ENCODE peak calls at places on chromosomes 4 and X, in four cellular contexts. R is tibial artery, U is foreskin keratinocyte, N is Karpas-422. C is an unnamed sample. For H3K4me1, the result is how much of the 10 kb centered on the place peaks cover.

GRCh38 chrX:110044531-110045249 is 41.8 kb downstream of the TMEM164 start:
- DNase-seq in R (no peak), U (no peak), N (no peak), C (no peak)

GRCh38 chr4:30815685-30816084 is 95.5 kb downstream of the PCDH7 start:
- DNase-seq in R (no peak), U (no peak), N (no peak), C (no peak)

GRCh38 chr4:89351201-89351600 is 43.6 kb upstream of the GPRIN3 start:
- DNase-seq in R (no peak), U (no peak), N (no peak), C (no peak)

GRCh38 chr4:22465349-22465748 is 50.5 kb downstream of the ADGRA3 start:
- DNase-seq in R (no peak), U (no peak), N (no peak), C (no peak)

GRCh38 chrX:7019555-7019954 is 128.0 kb upstream of the STS start:
- DNase-seq in R (no peak), U (no peak), N (no peak), C (no peak)

GRCh38 chr4:168511780-168512467 is 15.1 kb downstream of the PALLD start:
- DNase-seq in R (no peak), U (no peak), N (no peak), C (no peak)

GRCh38 chr4:73448448-73449203 is 12.6 kb downstream of the AFP start:
- DNase-seq in R (no peak), U (no peak), N (no peak), C (no peak)

GRCh38 chr4:2141762-2142520 is 82.8 kb downstream of the NAT8L start:
- DNase-seq in R (no peak), U (no peak), N (no peak), C (no peak)

GRCh38 chr4:150402968-150403367 is 179.0 kb upstream of the MAB21L2 start:
- DNase-seq in R (no peak), U (no peak), N (peak), C (peak)

GRCh38 chr4:39706829-39707511 is 9.0 kb downstream of the UBE2K start:
- DNase-seq in R (no peak), U (no peak), N (no peak), C (no peak)

GRCh38 chr4:128600996-128601857 is 208.3 kb upstream of the JADE1 start:
- DNase-seq in R (peak), U (peak), N (no peak), C (no peak)
- H3K27ac ChIP-seq in R (peak), U (peak), N (no peak), C (no peak)

DNA sequence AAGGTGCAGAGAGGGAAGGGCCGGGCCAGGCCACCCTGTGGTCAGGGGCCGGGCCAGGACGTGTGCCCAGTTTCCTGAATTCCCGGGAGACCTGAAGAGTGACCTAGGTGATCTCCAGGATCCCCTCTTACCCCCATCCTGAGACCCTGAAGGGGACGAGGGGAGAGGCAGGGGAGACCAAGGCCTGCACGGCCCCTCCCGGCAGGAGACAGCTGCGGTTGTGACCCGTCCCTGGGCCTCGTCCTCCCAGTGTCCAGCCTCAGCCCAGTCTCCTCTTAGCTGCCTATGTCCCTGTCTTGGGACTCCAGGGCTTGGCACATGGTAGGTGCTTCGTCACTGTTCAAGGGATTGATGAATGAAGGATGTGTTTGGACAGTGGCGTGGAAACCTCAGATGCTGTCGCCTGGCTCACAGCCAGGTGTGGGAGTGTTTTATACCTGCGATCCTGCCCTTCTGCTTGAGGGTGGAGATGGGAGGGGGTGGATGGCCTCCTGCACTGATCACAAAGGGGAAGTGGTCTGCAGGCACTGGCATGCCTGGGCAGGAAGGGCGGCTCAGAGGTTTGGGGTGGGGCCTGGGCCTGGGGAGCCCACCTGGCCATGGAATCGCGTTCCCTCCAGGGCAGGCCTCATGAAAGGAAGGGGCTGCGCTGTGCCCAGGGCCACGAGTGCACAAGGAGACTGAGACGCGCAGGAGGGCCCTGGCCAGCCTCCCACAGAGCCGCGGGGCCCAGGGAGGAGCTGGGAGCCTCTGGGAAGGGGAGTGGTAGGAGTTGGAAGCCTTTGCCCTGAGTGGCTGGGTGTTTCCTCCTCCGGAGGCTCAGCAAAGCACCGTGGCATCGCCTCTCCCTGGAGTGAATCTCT is 6.9 kb downstream of the SH3TC1 start:
- DNase-seq in R (no peak), U (peak), N (no peak), C (no peak)
- H3K4me1 ChIP-seq in R (under half), U (under half), N (under half), C (under half)

GRCh38 chr4:185837415-185838103 is 25.6 kb upstream of the SORBS2 start:
- DNase-seq in R (no peak), U (no peak), N (no peak), C (no peak)
- H3K27ac ChIP-seq in R (peak), U (no peak), N (no peak), C (peak)

GRCh38 chrX:150575415-150575814 is 7.0 kb downstream of the MTM1 start:
- DNase-seq in R (no peak), U (peak), N (no peak), C (no peak)
- H3K4me1 ChIP-seq in R (under half), U (under half), N (under half), C (under half)

DNA sequence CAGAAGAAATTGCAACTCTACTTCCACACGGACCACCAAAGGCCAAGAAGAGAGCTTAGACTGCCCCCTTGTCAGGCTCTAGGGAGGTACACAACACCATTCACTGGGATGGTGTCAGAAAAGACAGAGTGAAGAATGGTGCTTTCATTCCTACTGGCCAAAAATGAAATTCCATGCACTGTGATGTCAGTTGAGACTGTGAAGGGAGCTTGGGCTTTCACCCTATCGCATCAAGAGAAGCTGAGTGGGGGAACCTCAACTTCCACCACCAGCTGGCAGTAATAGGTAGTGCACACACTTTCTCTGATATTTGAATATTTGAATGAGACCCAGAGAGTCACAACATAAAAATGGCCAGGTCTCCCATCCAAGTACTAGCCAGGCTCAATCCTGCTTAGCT is 65.9 kb downstream of the ZNF711 start:
- DNase-seq in R (no peak), U (peak), N (peak), C (no peak)
- H3K27ac ChIP-seq in R (no peak), U (no peak), N (no peak), C (no peak)

DNA sequence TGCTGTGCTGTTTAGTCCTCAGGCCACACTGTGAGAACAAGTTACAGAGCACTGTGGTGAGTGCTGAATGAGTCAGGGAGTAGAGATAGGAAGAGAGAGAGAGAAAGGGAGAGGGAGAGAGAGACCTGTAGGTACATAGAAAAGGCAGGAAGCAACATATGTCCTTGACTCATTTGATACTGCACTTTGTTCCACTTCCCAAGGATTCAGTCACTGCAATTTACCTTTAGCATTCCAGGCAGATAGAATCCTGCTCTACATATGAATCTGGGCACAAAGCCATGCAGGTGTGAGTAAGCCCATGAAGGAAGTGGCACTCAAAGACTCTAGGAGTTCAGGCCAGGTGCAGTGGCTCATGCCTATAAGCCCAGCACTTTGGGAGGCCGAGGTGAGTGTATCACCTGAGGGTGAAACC is 1.0 kb upstream of the DAPP1 start:
- DNase-seq in R (no peak), U (peak), N (no peak), C (no peak)
- H3K4me1 ChIP-seq in R (under half), U (under half), N (half or more), C (under half)

GRCh38 chrX:23334871-23335599 is 386 bp downstream of the PTCHD1 start:
- DNase-seq in R (no peak), U (no peak), N (no peak), C (no peak)

GRCh38 chrX:23332101-23332887 is 2.4 kb upstream of the PTCHD1 start:
- DNase-seq in R (no peak), U (no peak), N (no peak), C (no peak)

GRCh38 chrX:23332888-23333821 is 1.5 kb upstream of the PTCHD1 start:
- DNase-seq in R (no peak), U (no peak), N (no peak), C (no peak)

GRCh38 chrX:23334536-23334870 is at the start of gene PTCHD1:
- DNase-seq in R (no peak), U (no peak), N (no peak), C (no peak)

GRCh38 chrX:23333842-23334535 is 660 bp upstream of the PTCHD1 start:
- DNase-seq in R (no peak), U (no peak), N (no peak), C (no peak)
- H3K27ac ChIP-seq in R (peak), U (no peak), N (no peak), C (no peak)

DNA sequence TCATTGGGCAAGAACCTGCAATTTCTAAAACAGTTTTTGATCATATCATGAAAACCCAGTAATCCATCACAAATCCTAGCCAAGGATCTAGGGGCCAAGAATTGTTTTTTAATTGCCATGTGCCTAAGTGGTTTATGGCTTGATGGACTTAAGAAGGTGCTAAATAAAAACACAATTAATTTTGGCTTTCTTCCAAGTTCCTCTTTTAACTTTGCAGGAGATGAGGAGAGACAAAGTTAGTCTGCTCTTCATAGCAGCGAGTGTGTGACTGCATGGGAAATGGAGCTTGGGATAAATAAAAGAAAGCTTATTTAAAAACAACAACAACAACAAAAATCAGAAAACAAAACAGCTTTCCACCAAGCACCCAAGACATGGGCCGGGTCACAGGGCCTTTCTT is 41.4 kb downstream of the ARHGEF9 start:
- DNase-seq in R (no peak), U (no peak), N (peak), C (no peak)
- H3K4me1 ChIP-seq in R (under half), U (under half), N (half or more), C (under half)

GRCh38 chr4:189022441-189023035 is 883.3 kb downstream of the TRIML1 start:
- DNase-seq in R (no peak), U (peak), N (no peak), C (no peak)

DNA sequence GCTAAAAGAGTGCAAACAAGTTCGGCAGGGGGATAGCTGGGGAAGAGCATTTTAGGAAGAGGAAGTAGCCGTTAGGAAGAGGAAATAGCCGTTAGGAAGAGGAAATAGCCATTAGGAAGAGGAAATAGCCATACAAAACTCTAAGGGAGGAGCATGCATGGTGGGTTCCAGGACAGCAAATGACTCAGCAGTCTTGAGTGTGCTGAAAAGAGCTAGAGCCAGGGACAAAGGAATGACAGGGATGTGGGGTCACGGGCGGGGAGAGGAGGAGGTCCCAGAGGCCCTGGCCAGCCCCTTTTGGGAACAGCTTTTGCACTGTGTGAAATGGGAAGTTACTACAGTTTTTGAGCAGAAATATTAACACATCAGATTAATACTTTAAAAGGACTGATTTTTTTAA is 882.6 kb downstream of the TRIML1 start:
- DNase-seq in R (no peak), U (peak), N (peak), C (no peak)
- H3K27ac ChIP-seq in R (no peak), U (no peak), N (peak), C (no peak)

GRCh38 chr4:140049924-140050681 is 103.9 kb downstream of the MAML3 start:
- DNase-seq in R (no peak), U (no peak), N (peak), C (no peak)
- H3K4me1 ChIP-seq in R (under half), U (under half), N (half or more), C (under half)